ENCODE peak calls at places on chromosomes 7 and 10, in six cellular contexts. K is endodermal cell, Q is lower lobe of right lung, D is tibial artery, P is right lobe of liver, Y is stomach. R is an unnamed sample. For H3K4me1, the result is how much of the 10 kb centered on the place peaks cover.

GRCh38 chr10:27433976-27434375 is 70.1 kb upstream of the RAB18 start:
- DNase-seq in K (no peak), Q (no peak), D (no peak), P (no peak), Y (no peak), R (no peak)

GRCh38 chr10:5948999-5949759 is 28.2 kb downstream of the IL15RA start:
- DNase-seq in K (peak), Q (peak), D (no peak), P (peak), Y (peak), R (peak)

GRCh38 chr10:34228066-34228465 is 587.0 kb downstream of the PARD3 start:
- DNase-seq in K (no peak), Q (no peak), D (no peak), P (no peak), Y (no peak), R (no peak)

GRCh38 chr7:135976312-135977019 is 693 bp downstream of the MTPN start:
- DNase-seq in K (no peak), Q (no peak), D (no peak), P (peak), Y (no peak), R (no peak)

GRCh38 chr10:30813872-30814471 is 184.4 kb upstream of the LYZL2 start:
- DNase-seq in K (no peak), Q (no peak), D (peak), P (no peak), Y (no peak), R (no peak)

GRCh38 chr7:34982371-34983019 is 54.8 kb downstream of the DPY19L1 start:
- DNase-seq in K (no peak), Q (no peak), D (no peak), P (no peak), Y (no peak), R (no peak)

GRCh38 chr10:33653584-33654367 is 319.3 kb upstream of the NRP1 start:
- DNase-seq in K (no peak), Q (no peak), D (no peak), P (no peak), Y (no peak), R (no peak)

GRCh38 chr7:68309271-68309670 is 1289.0 kb upstream of the AUTS2 start:
- DNase-seq in K (no peak), Q (no peak), D (no peak), P (no peak), Y (no peak), R (no peak)

GRCh38 chr10:7383442-7383841 is 27.4 kb downstream of the SFMBT2 start:
- DNase-seq in K (no peak), Q (no peak), D (no peak), P (no peak), Y (no peak), R (no peak)

GRCh38 chr10:96606216-96606615 is 19.4 kb upstream of the TM9SF3 start:
- DNase-seq in K (no peak), Q (no peak), D (no peak), P (no peak), Y (no peak), R (no peak)

GRCh38 chr10:108095932-108096925 is 931.7 kb upstream of the SORCS1 start:
- DNase-seq in K (no peak), Q (no peak), D (no peak), P (peak), Y (no peak), R (peak)

GRCh38 chr7:26958834-26959233 is 94.4 kb upstream of the SKAP2 start:
- DNase-seq in K (no peak), Q (no peak), D (no peak), P (no peak), Y (no peak), R (no peak)
- H3K4me1 ChIP-seq in K (under half), Q (under half), D (under half), P (under half), Y (under half), R (under half)

GRCh38 chr10:14407567-14407966 is 76.8 kb upstream of the FRMD4A start:
- DNase-seq in K (no peak), Q (no peak), D (no peak), P (no peak), Y (no peak), R (no peak)
- TF ChIP-seq CTCF in K (no peak), Q (no peak), D (no peak), P (no peak), Y (no peak), R (no peak)

DNA sequence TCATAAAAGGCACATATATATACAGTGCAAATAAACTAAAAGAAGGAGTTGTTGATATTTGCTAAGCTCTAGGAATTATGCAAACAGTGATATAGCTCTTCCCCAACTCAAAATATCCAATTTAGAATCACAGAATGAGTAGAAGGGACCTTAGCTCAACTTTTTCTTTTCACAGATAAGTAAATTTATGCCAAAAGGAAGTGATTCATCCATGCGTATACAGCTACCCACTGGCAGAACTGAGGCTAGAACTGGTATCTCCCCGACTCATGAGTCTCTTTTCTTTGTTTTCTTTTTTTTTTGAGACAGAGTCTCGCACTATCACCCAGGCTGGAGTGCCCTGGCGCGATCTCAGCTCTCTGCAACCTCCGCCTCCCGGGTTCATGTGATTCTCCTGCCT is 54.2 kb upstream of the SVIL start:
- DNase-seq in K (no peak), Q (no peak), D (no peak), P (no peak), Y (no peak), R (no peak)
- H3K4me1 ChIP-seq in K (under half), Q (under half), D (under half), P (under half), Y (under half), R (under half)

DNA sequence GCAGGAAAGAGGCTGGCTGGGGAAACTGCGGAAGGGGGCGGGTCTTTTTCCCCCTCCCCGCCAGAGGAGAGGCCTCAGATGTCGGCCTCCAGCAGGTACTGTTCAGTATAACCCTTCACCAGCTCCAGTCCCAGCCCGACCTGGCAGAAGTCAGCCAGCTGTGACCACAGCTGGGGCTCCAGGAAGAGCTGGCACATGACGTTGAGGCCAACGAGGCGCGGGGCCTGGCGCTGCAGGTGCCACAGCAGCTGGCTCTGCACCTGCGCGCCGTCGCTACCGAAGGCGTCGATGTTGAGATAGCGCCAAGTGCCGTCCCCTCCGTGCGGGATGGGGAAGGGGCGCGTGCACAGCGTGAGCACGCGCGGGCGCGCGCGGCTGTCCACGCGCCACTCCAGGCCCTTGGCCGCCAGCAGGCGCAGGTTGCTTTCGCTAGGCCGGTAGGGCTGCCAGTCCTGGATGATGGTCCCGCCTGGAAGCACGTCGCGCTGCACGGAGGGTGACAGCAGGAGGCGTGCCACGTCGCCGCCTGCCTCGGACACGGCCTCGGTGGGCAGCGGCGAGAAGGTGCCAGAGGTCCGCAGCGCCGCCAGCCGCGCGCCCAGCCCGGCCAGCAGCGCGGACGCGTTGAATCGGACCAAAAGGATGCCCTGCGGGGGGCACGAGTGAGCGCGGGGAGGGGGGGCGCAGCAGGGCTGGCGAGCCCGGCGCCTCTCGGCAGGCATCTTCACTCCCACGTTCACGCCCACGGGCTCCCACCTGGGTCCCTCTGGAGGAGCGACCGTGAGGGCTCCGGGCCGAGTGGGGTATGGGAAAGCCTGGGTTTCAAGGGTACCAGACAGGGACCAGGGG is 6.9 kb upstream of the VGF start:
- DNase-seq in K (peak), Q (no peak), D (no peak), P (no peak), Y (no peak), R (no peak)
- TF ChIP-seq CTCF in K (no peak), Q (no peak), D (no peak), P (no peak), Y (no peak), R (no peak)

GRCh38 chr10:14923972-14924371 is 29.9 kb downstream of the DCLRE1C start:
- DNase-seq in K (no peak), Q (no peak), D (no peak), P (no peak), Y (no peak), R (no peak)
- H3K4me1 ChIP-seq in K (under half), Q (under half), D (under half), P (under half), Y (under half), R (under half)

DNA sequence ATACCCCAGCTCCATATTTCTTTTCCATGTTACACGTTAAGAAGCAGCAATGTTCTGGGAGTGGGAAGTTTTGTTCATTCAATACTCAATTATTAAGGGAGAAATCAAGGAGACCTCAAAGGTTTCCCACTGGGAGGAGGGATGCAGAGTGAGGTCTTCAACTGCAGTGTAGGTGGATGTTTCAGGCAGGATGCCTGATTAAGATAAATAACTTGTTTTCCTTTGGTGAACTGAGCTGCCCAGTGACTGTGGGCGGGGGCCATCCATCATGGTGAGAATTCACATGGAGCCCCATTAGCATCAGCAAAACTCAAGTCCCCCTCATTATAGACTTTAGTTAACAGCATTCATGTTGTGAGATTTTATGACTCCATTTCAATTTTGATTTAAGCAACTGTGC is 121.1 kb downstream of the PLPP4 start:
- DNase-seq in K (no peak), Q (no peak), D (no peak), P (no peak), Y (no peak), R (no peak)
- TF ChIP-seq CTCF in K (no peak), Q (no peak), D (no peak), P (no peak), Y (no peak), R (no peak)